ENCODE peak calls at places on chromosomes 3 and 15, in four cellular contexts. N, I, R and A are unnamed samples.

GRCh38 chr3:196643201-196643749 is 3.8 kb downstream of the NRROS start:
- DNase-seq in N (peak; percentile 98), I (no peak), R (no peak), A (no peak)

GRCh38 chr3:32903953-32904352 is 47.5 kb upstream of the CCR4 start:
- DNase-seq in N (no peak), I (no peak), R (no peak), A (no peak)

GRCh38 chr3:123412811-123413588 is 35.9 kb downstream of the ADCY5 start:
- DNase-seq in N (no peak), I (no peak), R (no peak), A (no peak)

GRCh38 chr15:38254065-38254883 is 1.6 kb downstream of the SPRED1 start:
- DNase-seq in N (peak; percentile 39), I (peak; percentile 69), R (peak; percentile 91), A (no peak)

GRCh38 chr3:149581681-149582349 is 76.0 kb downstream of the WWTR1 start:
- DNase-seq in N (no peak), I (no peak), R (peak; percentile 14), A (no peak)

GRCh38 chr3:110413807-110414748 is 657.5 kb upstream of the NECTIN3 start:
- DNase-seq in N (no peak), I (no peak), R (no peak), A (no peak)

GRCh38 chr3:43866529-43867353 is 176.0 kb downstream of the ABHD5 start:
- DNase-seq in N (no peak), I (no peak), R (no peak), A (no peak)

GRCh38 chr3:47261301-47261700 is 21.3 kb downstream of the KIF9 start:
- DNase-seq in N (no peak), I (no peak), R (no peak), A (no peak)

GRCh38 chr3:42755681-42756578 is 17.1 kb downstream of the CCDC13 start:
- DNase-seq in N (no peak), I (peak; percentile 91), R (peak; percentile 60), A (peak; percentile 59)

GRCh38 chr15:39302936-39303335 is 277.9 kb upstream of the THBS1 start:
- DNase-seq in N (no peak), I (no peak), R (no peak), A (no peak)

GRCh38 chr3:17357035-17357710 is 385.3 kb downstream of the TBC1D5 start:
- DNase-seq in N (no peak), I (no peak), R (no peak), A (no peak)

GRCh38 chr3:119604878-119605277 is 7.2 kb downstream of the PLA1A start:
- DNase-seq in N (no peak), I (no peak), R (no peak), A (no peak)

GRCh38 chr3:54565956-54566355 is 361.9 kb downstream of the LRTM1 start:
- DNase-seq in N (no peak), I (no peak), R (no peak), A (no peak)

GRCh38 chr3:76438971-76439370 is 600.9 kb upstream of the ROBO2 start:
- DNase-seq in N (no peak), I (no peak), R (no peak), A (no peak)

GRCh38 chr3:5053021-5053831 is 68.9 kb upstream of the ARL8B start:
- DNase-seq in N (no peak), I (no peak), R (no peak), A (no peak)

GRCh38 chr3:31833391-31834165 is 147.5 kb downstream of the OSBPL10 start:
- DNase-seq in N (no peak), I (no peak), R (no peak), A (no peak)

GRCh38 chr3:50165388-50166308 is 10.5 kb downstream of the SEMA3F start:
- DNase-seq in N (no peak), I (no peak), R (no peak), A (no peak)

GRCh38 chr15:60134609-60135008 is 130.5 kb downstream of the FOXB1 start:
- DNase-seq in N (no peak), I (no peak), R (no peak), A (no peak)

GRCh38 chr3:42961633-42962032 is 17.5 kb upstream of the GASK1A start:
- DNase-seq in N (no peak), I (peak; percentile 42), R (peak; percentile 59), A (peak; percentile 29)

GRCh38 chr15:74958320-74958907 is 1.8 kb upstream of the RPP25 start:
- DNase-seq in N (no peak), I (peak; percentile 68), R (no peak), A (peak; percentile 50)

GRCh38 chr3:99774467-99774866 is 43.2 kb upstream of the CMSS1 start:
- DNase-seq in N (peak; percentile 28), I (no peak), R (no peak), A (no peak)

GRCh38 chr15:83164409-83165404 is 42.9 kb downstream of the HDGFL3 start:
- DNase-seq in N (no peak), I (no peak), R (no peak), A (no peak)

GRCh38 chr3:108394016-108394415 is 97.7 kb downstream of the HHLA2 start:
- DNase-seq in N (no peak), I (no peak), R (no peak), A (no peak)

GRCh38 chr3:108393128-108393900 is 97.0 kb downstream of the HHLA2 start:
- DNase-seq in N (no peak), I (no peak), R (no peak), A (no peak)

GRCh38 chr3:108394563-108394962 is 98.2 kb downstream of the HHLA2 start:
- DNase-seq in N (no peak), I (no peak), R (no peak), A (no peak)

GRCh38 chr3:108389361-108389760 is 93.0 kb downstream of the HHLA2 start:
- DNase-seq in N (no peak), I (no peak), R (no peak), A (no peak)

DNA sequence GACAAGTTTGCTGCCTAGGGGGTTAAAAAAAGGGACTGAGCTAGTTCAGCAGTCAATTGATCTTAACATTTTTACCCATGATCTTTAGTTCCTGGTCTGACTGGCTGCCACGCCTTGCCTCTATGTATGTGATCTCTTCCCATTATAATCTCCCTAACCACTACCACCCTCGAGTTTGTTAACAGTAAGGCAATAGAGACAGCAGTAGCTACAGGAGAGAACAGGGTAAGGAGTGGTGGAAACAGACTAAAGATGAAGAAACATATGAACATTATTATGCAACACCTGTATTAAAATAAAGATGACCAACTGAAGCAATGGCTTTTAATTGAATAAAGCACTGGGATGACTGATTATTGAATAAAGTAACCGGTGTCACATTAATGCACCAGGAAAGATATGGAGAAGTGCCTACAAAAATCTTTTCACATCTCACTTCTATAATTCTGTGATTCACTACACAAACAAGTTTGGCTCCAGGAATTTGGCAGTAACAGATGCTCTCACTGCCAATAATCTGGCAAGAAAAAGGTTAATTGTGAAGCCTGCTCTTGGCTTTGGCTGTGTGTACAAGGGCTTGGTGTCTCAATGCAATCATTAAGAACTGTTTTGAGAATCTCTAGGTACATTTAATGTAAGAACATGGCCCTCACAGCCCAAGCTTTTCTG is 95.7 kb downstream of the HHLA2 start:
- DNase-seq in N (no peak), I (no peak), R (no peak), A (no peak)
- TF ChIP-seq ETV6 in N (no peak), I (no peak), R (no peak), A (no peak)

GRCh38 chr3:141372656-141373055 is 4.4 kb downstream of the ZBTB38 start:
- DNase-seq in N (no peak), I (no peak), R (no peak), A (no peak)
- TF ChIP-seq CBFB in N (no peak), I (no peak), R (no peak), A (no peak)

GRCh38 chr15:51074926-51075325 is 19.8 kb downstream of the TNFAIP8L3 start:
- DNase-seq in N (no peak), I (no peak), R (no peak), A (no peak)

GRCh38 chr15:51076142-51076897 is 18.4 kb downstream of the TNFAIP8L3 start:
- DNase-seq in N (no peak), I (no peak), R (peak; percentile 14), A (no peak)

GRCh38 chr15:51077565-51078153 is 17.0 kb downstream of the TNFAIP8L3 start:
- DNase-seq in N (peak; percentile 48), I (no peak), R (peak; percentile 71), A (peak; percentile 91)

GRCh38 chr15:51076898-51077564 is 17.7 kb downstream of the TNFAIP8L3 start:
- DNase-seq in N (peak; percentile 40), I (no peak), R (no peak), A (peak; percentile 55)

GRCh38 chr15:51075364-51075763 is 19.3 kb downstream of the TNFAIP8L3 start:
- DNase-seq in N (no peak), I (no peak), R (no peak), A (no peak)
- TF ChIP-seq ETV6 in N (no peak), I (no peak), R (no peak), A (no peak)

DNA sequence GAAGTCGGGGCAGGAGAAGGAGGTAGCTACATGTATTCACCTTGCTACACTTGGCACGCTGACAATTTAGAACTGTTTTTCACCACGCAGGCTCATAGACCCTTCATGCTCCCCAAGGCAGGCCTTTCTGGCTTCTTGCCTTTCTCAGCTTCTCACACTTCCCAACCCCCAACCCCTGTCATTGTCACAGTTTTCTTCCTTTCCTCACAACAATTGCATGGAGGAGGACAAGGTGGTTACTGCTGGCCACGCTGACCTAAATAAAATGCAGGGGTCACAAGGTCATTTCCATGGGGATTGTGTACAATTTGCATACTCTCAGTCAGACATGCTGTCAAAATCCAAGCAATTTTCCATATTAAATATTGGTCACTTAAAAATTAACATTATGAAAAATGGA is 44.6 kb upstream of the SSR3 start:
- DNase-seq in N (no peak), I (no peak), R (peak; percentile 70), A (no peak)
- TF ChIP-seq CBFB in N (no peak), I (no peak), R (no peak), A (no peak)

GRCh38 chr15:21269121-21269520 is 171.2 kb downstream of the POTEB3 start:
- DNase-seq in N (no peak), I (no peak), R (no peak), A (no peak)
- TF ChIP-seq ETV6 in N (no peak), I (no peak), R (no peak), A (no peak)

GRCh38 chr3:71684752-71685151 is 40.5 kb downstream of the EIF4E3 start:
- DNase-seq in N (no peak), I (no peak), R (no peak), A (no peak)

GRCh38 chr3:71684046-71684730 is 41.0 kb downstream of the EIF4E3 start:
- DNase-seq in N (no peak), I (no peak), R (no peak), A (no peak)

GRCh38 chr3:71680588-71680987 is 44.6 kb downstream of the EIF4E3 start:
- DNase-seq in N (no peak), I (no peak), R (no peak), A (no peak)

GRCh38 chr3:71685686-71686085 is 39.5 kb downstream of the EIF4E3 start:
- DNase-seq in N (no peak), I (no peak), R (no peak), A (no peak)

DNA sequence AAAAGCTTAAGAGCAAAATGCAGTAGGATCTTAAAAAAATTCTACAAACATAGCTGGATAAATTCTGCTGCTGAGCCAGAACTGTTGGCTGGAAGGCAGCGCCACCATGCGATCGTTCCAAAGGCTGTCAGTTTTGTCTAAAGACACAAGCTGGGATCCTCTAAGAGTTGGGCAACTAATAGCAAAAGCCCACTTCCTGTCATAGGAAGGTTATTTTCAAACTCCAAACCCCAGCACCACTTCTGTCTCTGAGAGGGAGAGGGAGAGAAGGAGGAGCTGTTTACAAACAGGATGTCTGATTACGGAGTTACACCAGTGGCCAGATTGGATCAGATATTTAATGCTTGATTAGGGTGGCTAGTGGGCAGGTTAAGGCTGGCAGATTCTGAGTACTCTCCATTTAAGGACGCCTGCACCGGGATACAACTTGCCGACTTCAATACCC is 44.0 kb downstream of the EIF4E3 start:
- DNase-seq in N (no peak), I (peak; percentile 39), R (peak; percentile 58), A (peak; percentile 66)
- TF ChIP-seq CBFB in N (no peak), I (no peak), R (no peak), A (no peak)